ENCODE peak calls at places on chromosomes 5 and 9, in nine cellular contexts. One of them, this sample, is unnamed.

GRCh38 chr5:60779431-60779830 is 64.6 kb downstream of the ELOVL7 start:
- DNase-seq in SK-N-SH: no peak
- DNase-seq in fibroblast of lung: peak; percentile 25
- DNase-seq in GM20000: no peak
- DNase-seq in kidney: no peak
- DNase-seq in AG09309: no peak
- DNase-seq in H54: no peak
- DNase-seq in HTR-8/SVneo: no peak
- DNase-seq in MV-4-11: no peak
- DNase-seq in this sample: no peak

GRCh38 chr5:37571974-37572373 is 192.9 kb downstream of the WDR70 start:
- DNase-seq in HTR-8/SVneo: no peak
- DNase-seq in H54: no peak
- DNase-seq in MV-4-11: no peak
- DNase-seq in kidney: no peak
- DNase-seq in AG09309: no peak
- DNase-seq in SK-N-SH: no peak
- DNase-seq in GM20000: no peak
- DNase-seq in fibroblast of lung: no peak
- DNase-seq in this sample: no peak

GRCh38 chr5:179146277-179146676 is 86.1 kb downstream of the ZNF354C start:
- DNase-seq in kidney: no peak
- DNase-seq in fibroblast of lung: no peak
- DNase-seq in GM20000: no peak
- DNase-seq in H54: no peak
- DNase-seq in SK-N-SH: no peak
- DNase-seq in AG09309: no peak
- DNase-seq in MV-4-11: no peak
- DNase-seq in HTR-8/SVneo: no peak
- DNase-seq in this sample: no peak

GRCh38 chr5:60944904-60945759 is at the start of the genes ERCC8 and NDUFAF2:
- DNase-seq in H54: peak; percentile 72
- DNase-seq in AG09309: peak; percentile 73
- DNase-seq in HTR-8/SVneo: peak; percentile 95
- DNase-seq in MV-4-11: peak; percentile 84
- DNase-seq in fibroblast of lung: peak; percentile 92
- DNase-seq in GM20000: peak; percentile 94
- DNase-seq in SK-N-SH: peak; percentile 96
- DNase-seq in kidney: peak; percentile 96
- DNase-seq in this sample: peak; percentile 95

GRCh38 chr9:6907772-6908381 is 150.1 kb downstream of the KDM4C start:
- DNase-seq in HTR-8/SVneo: no peak
- DNase-seq in AG09309: peak; percentile 4
- DNase-seq in MV-4-11: no peak
- DNase-seq in SK-N-SH: no peak
- DNase-seq in GM20000: no peak
- DNase-seq in H54: no peak
- DNase-seq in kidney: no peak
- DNase-seq in fibroblast of lung: peak; percentile 21
- DNase-seq in this sample: peak; percentile 59

GRCh38 chr5:59348189-59348588 is 545.3 kb downstream of the PDE4D start:
- DNase-seq in kidney: no peak
- DNase-seq in GM20000: no peak
- DNase-seq in MV-4-11: no peak
- DNase-seq in H54: no peak
- DNase-seq in SK-N-SH: no peak
- DNase-seq in HTR-8/SVneo: no peak
- DNase-seq in fibroblast of lung: no peak
- DNase-seq in AG09309: no peak
- DNase-seq in this sample: no peak

GRCh38 chr9:20621553-20622329 is 558 bp downstream of the MLLT3 start:
- DNase-seq in GM20000: peak; percentile 71
- DNase-seq in HTR-8/SVneo: no peak
- DNase-seq in kidney: peak; percentile 94
- DNase-seq in MV-4-11: peak; percentile 17
- DNase-seq in AG09309: no peak
- DNase-seq in fibroblast of lung: peak; percentile 78
- DNase-seq in H54: no peak
- DNase-seq in SK-N-SH: peak; percentile 84
- DNase-seq in this sample: peak; percentile 69

GRCh38 chr9:127723450-127723849 is 7.6 kb downstream of the TTC16 start:
- DNase-seq in MV-4-11: no peak
- DNase-seq in fibroblast of lung: peak; percentile 87
- DNase-seq in GM20000: no peak
- DNase-seq in H54: peak; percentile 97
- DNase-seq in SK-N-SH: no peak
- DNase-seq in HTR-8/SVneo: peak; percentile 39
- DNase-seq in AG09309: peak; percentile 28
- DNase-seq in kidney: peak; percentile 37
- DNase-seq in this sample: no peak

GRCh38 chr5:118144540-118144939 is 843.8 kb downstream of the DTWD2 start:
- DNase-seq in GM20000: no peak
- DNase-seq in SK-N-SH: no peak
- DNase-seq in MV-4-11: no peak
- DNase-seq in H54: no peak
- DNase-seq in AG09309: no peak
- DNase-seq in HTR-8/SVneo: no peak
- DNase-seq in fibroblast of lung: no peak
- DNase-seq in kidney: no peak
- DNase-seq in this sample: no peak

GRCh38 chr5:54689411-54690251 is 172.1 kb downstream of the SNX18 start:
- DNase-seq in AG09309: no peak
- DNase-seq in fibroblast of lung: peak; percentile 68
- DNase-seq in H54: no peak
- DNase-seq in kidney: no peak
- DNase-seq in HTR-8/SVneo: no peak
- DNase-seq in SK-N-SH: no peak
- DNase-seq in MV-4-11: no peak
- DNase-seq in GM20000: no peak
- DNase-seq in this sample: no peak

GRCh38 chr5:116516021-116516420 is 58.6 kb downstream of the SEMA6A start:
- DNase-seq in AG09309: no peak
- DNase-seq in fibroblast of lung: no peak
- DNase-seq in GM20000: no peak
- DNase-seq in MV-4-11: no peak
- DNase-seq in SK-N-SH: peak; percentile 27
- DNase-seq in kidney: no peak
- DNase-seq in H54: no peak
- DNase-seq in HTR-8/SVneo: no peak
- DNase-seq in this sample: no peak

GRCh38 chr5:143634689-143635088 is 177.3 kb upstream of the HMHB1 start:
- DNase-seq in H54: no peak
- DNase-seq in AG09309: no peak
- DNase-seq in fibroblast of lung: no peak
- DNase-seq in HTR-8/SVneo: no peak
- DNase-seq in SK-N-SH: no peak
- DNase-seq in MV-4-11: no peak
- DNase-seq in GM20000: no peak
- DNase-seq in kidney: no peak
- DNase-seq in this sample: no peak

GRCh38 chr5:38556599-38557308 is at the start of gene LIFR:
- DNase-seq in AG09309: peak; percentile 17
- DNase-seq in H54: peak; percentile 89
- DNase-seq in SK-N-SH: peak; percentile 98
- DNase-seq in HTR-8/SVneo: peak; percentile 83
- DNase-seq in fibroblast of lung: peak; percentile 84
- DNase-seq in MV-4-11: no peak
- DNase-seq in kidney: peak; percentile 95
- DNase-seq in GM20000: peak; percentile 72
- DNase-seq in this sample: no peak

GRCh38 chr5:112533315-112533867 is 114.3 kb upstream of the EPB41L4A start:
- DNase-seq in SK-N-SH: no peak
- DNase-seq in MV-4-11: no peak
- DNase-seq in HTR-8/SVneo: no peak
- DNase-seq in fibroblast of lung: no peak
- DNase-seq in kidney: no peak
- DNase-seq in GM20000: peak; percentile 17
- DNase-seq in H54: peak; percentile 18
- DNase-seq in AG09309: no peak
- DNase-seq in this sample: peak; percentile 87

GRCh38 chr9:132894343-132894742 is 15.6 kb downstream of the SPACA9 start:
- DNase-seq in MV-4-11: no peak
- DNase-seq in GM20000: no peak
- DNase-seq in HTR-8/SVneo: no peak
- DNase-seq in AG09309: no peak
- DNase-seq in H54: no peak
- DNase-seq in kidney: no peak
- DNase-seq in SK-N-SH: no peak
- DNase-seq in fibroblast of lung: no peak
- DNase-seq in this sample: no peak

GRCh38 chr5:87686975-87687374 is 274.2 kb upstream of the CCNH start:
- DNase-seq in kidney: no peak
- DNase-seq in MV-4-11: peak; percentile 85
- DNase-seq in GM20000: no peak
- DNase-seq in AG09309: no peak
- DNase-seq in H54: no peak
- DNase-seq in fibroblast of lung: no peak
- DNase-seq in HTR-8/SVneo: no peak
- DNase-seq in SK-N-SH: no peak
- DNase-seq in this sample: no peak

GRCh38 chr5:88878976-88879375 is 4.0 kb downstream of the MEF2C start:
- DNase-seq in HTR-8/SVneo: no peak
- DNase-seq in kidney: no peak
- DNase-seq in H54: no peak
- DNase-seq in AG09309: no peak
- DNase-seq in GM20000: no peak
- DNase-seq in SK-N-SH: no peak
- DNase-seq in fibroblast of lung: no peak
- DNase-seq in MV-4-11: peak; percentile 30
- DNase-seq in this sample: peak; percentile 4

GRCh38 chr5:1380011-1380817 is 35.3 kb upstream of the CLPTM1L start:
- DNase-seq in H54: no peak
- DNase-seq in GM20000: peak; percentile 56
- DNase-seq in HTR-8/SVneo: no peak
- DNase-seq in SK-N-SH: peak; percentile 67
- DNase-seq in AG09309: no peak
- DNase-seq in MV-4-11: no peak
- DNase-seq in kidney: peak; percentile 79
- DNase-seq in fibroblast of lung: peak; percentile 12
- DNase-seq in this sample: no peak

GRCh38 chr5:96149546-96149945 is 187.9 kb upstream of the ELL2 start:
- DNase-seq in MV-4-11: peak; percentile 11
- DNase-seq in fibroblast of lung: peak; percentile 35
- DNase-seq in HTR-8/SVneo: no peak
- DNase-seq in AG09309: peak; percentile 80
- DNase-seq in H54: no peak
- DNase-seq in GM20000: no peak
- DNase-seq in kidney: no peak
- DNase-seq in SK-N-SH: no peak
- DNase-seq in this sample: no peak

GRCh38 chr5:102891175-102891574 is 136.1 kb downstream of the PAM start:
- DNase-seq in AG09309: peak; percentile 28
- DNase-seq in kidney: no peak
- DNase-seq in GM20000: no peak
- DNase-seq in HTR-8/SVneo: no peak
- DNase-seq in MV-4-11: no peak
- DNase-seq in H54: no peak
- DNase-seq in SK-N-SH: no peak
- DNase-seq in fibroblast of lung: no peak
- DNase-seq in this sample: no peak

GRCh38 chr5:78328585-78329173 is 31.7 kb upstream of the SCAMP1 start:
- DNase-seq in AG09309: no peak
- DNase-seq in kidney: no peak
- DNase-seq in H54: no peak
- DNase-seq in MV-4-11: peak; percentile 20
- DNase-seq in fibroblast of lung: peak; percentile 45
- DNase-seq in HTR-8/SVneo: no peak
- DNase-seq in SK-N-SH: no peak
- DNase-seq in GM20000: no peak
- DNase-seq in this sample: no peak